ENCODE peak calls at places on chromosomes 13 and 19, in five cellular contexts. B is A549, H is transverse colon, L is ovary, Y is H1. C is an unnamed sample.

GRCh38 chr13:79492313-79492798 is 11.4 kb downstream of the NDFIP2 start:
- DNase-seq in B (no peak), H (no peak), L (no peak), Y (no peak), C (no peak)

GRCh38 chr19:46773018-46773399 is 15.4 kb downstream of the SLC1A5 start:
- DNase-seq in B (no peak), H (no peak), L (no peak), Y (no peak), C (no peak)

GRCh38 chr13:79775830-79776229 is 294.9 kb downstream of the NDFIP2 start:
- DNase-seq in B (peak; percentile 63), H (peak; percentile 36), L (no peak), Y (no peak), C (peak; percentile 47)

GRCh38 chr13:32309812-32310706 is 5.1 kb downstream of the ZAR1L start:
- DNase-seq in B (peak; percentile 49), H (peak; percentile 12), L (no peak), Y (peak; percentile 47), C (no peak)

GRCh38 chr13:20779405-20779804 is 5.6 kb upstream of the EEF1AKMT1 start:
- DNase-seq in B (no peak), H (no peak), L (no peak), Y (no peak), C (no peak)

GRCh38 chr19:35563207-35563829 is at the start of gene ATP4A:
- DNase-seq in B (no peak), H (no peak), L (no peak), Y (no peak), C (no peak)

GRCh38 chr13:98476538-98476966 is 100.4 kb downstream of the STK24 start:
- DNase-seq in B (no peak), H (peak; percentile 74), L (no peak), Y (no peak), C (no peak)

GRCh38 chr19:29098863-29099481 is 114.0 kb downstream of the UQCRFS1 start:
- DNase-seq in B (peak; percentile 69), H (peak; percentile 23), L (peak; percentile 22), Y (no peak), C (peak; percentile 54)

GRCh38 chr19:1214862-1215731 is 9.5 kb downstream of the STK11 start:
- DNase-seq in B (no peak), H (no peak), L (peak; percentile 41), Y (no peak), C (no peak)

GRCh38 chr13:77477299-77477848 is 58.1 kb upstream of the SCEL start:
- DNase-seq in B (no peak), H (no peak), L (no peak), Y (no peak), C (no peak)

GRCh38 chr19:35107541-35107939 is 8.1 kb upstream of the FXYD3 start:
- DNase-seq in B (peak; percentile 55), H (peak; percentile 78), L (no peak), Y (no peak), C (peak; percentile 57)

GRCh38 chr13:39493966-39494365 is 109.0 kb downstream of the LHFPL6 start:
- DNase-seq in B (no peak), H (no peak), L (no peak), Y (no peak), C (no peak)

GRCh38 chr13:36417328-36417727 is 15.0 kb upstream of the CCNA1 start:
- DNase-seq in B (no peak), H (no peak), L (no peak), Y (no peak), C (no peak)

GRCh38 chr13:49240017-49240416 is 7.7 kb upstream of the CDADC1 start:
- DNase-seq in B (peak; percentile 24), H (no peak), L (no peak), Y (no peak), C (no peak)

GRCh38 chr13:30377312-30377685 is 45.0 kb upstream of the UBE2L5 start:
- DNase-seq in B (no peak), H (no peak), L (no peak), Y (no peak), C (no peak)

GRCh38 chr13:33108620-33109019 is 92.4 kb downstream of the KL start:
- DNase-seq in B (no peak), H (no peak), L (no peak), Y (no peak), C (no peak)

GRCh38 chr13:75135325-75135825 is 346.6 kb downstream of the TBC1D4 start:
- DNase-seq in B (peak; percentile 64), H (no peak), L (no peak), Y (no peak), C (no peak)

GRCh38 chr19:6580313-6580712 is 10.6 kb downstream of the CD70 start:
- DNase-seq in B (peak; percentile 83), H (no peak), L (no peak), Y (no peak), C (no peak)

GRCh38 chr13:75319244-75319643 is 162.7 kb downstream of the TBC1D4 start:
- DNase-seq in B (no peak), H (no peak), L (no peak), Y (no peak), C (peak; percentile 23)

GRCh38 chr19:47112166-47112663 is 1.4 kb downstream of the ZC3H4 start:
- DNase-seq in B (peak; percentile 89), H (peak; percentile 90), L (peak; percentile 90), Y (peak; percentile 81), C (peak; percentile 77)

GRCh38 chr13:81048026-81048461 is 707.1 kb upstream of the SPRY2 start:
- DNase-seq in B (no peak), H (no peak), L (no peak), Y (no peak), C (no peak)

GRCh38 chr13:82330499-82330898 is 1551.8 kb downstream of the SLITRK1 start:
- DNase-seq in B (peak; percentile 13), H (no peak), L (no peak), Y (no peak), C (no peak)

GRCh38 chr13:26482451-26483197 is 74.9 kb upstream of the WASF3 start:
- DNase-seq in B (peak; percentile 66), H (peak; percentile 73), L (peak; percentile 51), Y (peak; percentile 83), C (peak; percentile 85)

GRCh38 chr13:66673401-66673800 is 556.7 kb downstream of the PCDH9 start:
- DNase-seq in B (peak; percentile 23), H (no peak), L (no peak), Y (no peak), C (no peak)

GRCh38 chr19:9724157-9724556 is 44.4 kb downstream of the ZNF846 start:
- DNase-seq in B (no peak), H (no peak), L (no peak), Y (no peak), C (no peak)

GRCh38 chr19:8357007-8357521 is 6.9 kb upstream of the ANGPTL4 start:
- DNase-seq in B (no peak), H (no peak), L (no peak), Y (no peak), C (no peak)

GRCh38 chr19:56087647-56088346 is 33.3 kb downstream of the ZNF787 start:
- DNase-seq in B (no peak), H (no peak), L (no peak), Y (no peak), C (no peak)

GRCh38 chr13:91894311-91894710 is 495.9 kb downstream of the GPC5 start:
- DNase-seq in B (no peak), H (no peak), L (no peak), Y (no peak), C (no peak)

GRCh38 chr19:4373601-4374441 is 26.5 kb downstream of the SH3GL1 start:
- DNase-seq in B (no peak), H (no peak), L (peak; percentile 33), Y (no peak), C (no peak)

GRCh38 chr19:4375164-4375619 is 25.2 kb downstream of the SH3GL1 start:
- DNase-seq in B (peak; percentile 47), H (peak; percentile 80), L (peak; percentile 46), Y (peak; percentile 81), C (no peak)

GRCh38 chr19:4372630-4373367 is 27.5 kb downstream of the SH3GL1 start:
- DNase-seq in B (no peak), H (no peak), L (peak; percentile 36), Y (peak; percentile 41), C (no peak)

GRCh38 chr19:4375620-4376228 is 24.6 kb downstream of the SH3GL1 start:
- DNase-seq in B (peak; percentile 60), H (peak; percentile 38), L (peak; percentile 46), Y (no peak), C (no peak)

GRCh38 chr19:4374451-4375163 is 25.7 kb downstream of the SH3GL1 start:
- DNase-seq in B (peak; percentile 85), H (peak; percentile 70), L (peak; percentile 79), Y (no peak), C (peak; percentile 58)
- TF ChIP-seq EP300 in B (no peak), H (no peak), L (no peak), Y (no peak), C (peak; percentile 65)

GRCh38 chr19:12806242-12807131 is at the start of gene RNASEH2A:
- DNase-seq in B (peak; percentile 86), H (peak; percentile 92), L (peak; percentile 90), Y (peak; percentile 91), C (peak; percentile 73)
- TF ChIP-seq POLR2A in B (peak; percentile 42), H (no peak), L (no peak), Y (no peak), C (peak; percentile 23)

DNA sequence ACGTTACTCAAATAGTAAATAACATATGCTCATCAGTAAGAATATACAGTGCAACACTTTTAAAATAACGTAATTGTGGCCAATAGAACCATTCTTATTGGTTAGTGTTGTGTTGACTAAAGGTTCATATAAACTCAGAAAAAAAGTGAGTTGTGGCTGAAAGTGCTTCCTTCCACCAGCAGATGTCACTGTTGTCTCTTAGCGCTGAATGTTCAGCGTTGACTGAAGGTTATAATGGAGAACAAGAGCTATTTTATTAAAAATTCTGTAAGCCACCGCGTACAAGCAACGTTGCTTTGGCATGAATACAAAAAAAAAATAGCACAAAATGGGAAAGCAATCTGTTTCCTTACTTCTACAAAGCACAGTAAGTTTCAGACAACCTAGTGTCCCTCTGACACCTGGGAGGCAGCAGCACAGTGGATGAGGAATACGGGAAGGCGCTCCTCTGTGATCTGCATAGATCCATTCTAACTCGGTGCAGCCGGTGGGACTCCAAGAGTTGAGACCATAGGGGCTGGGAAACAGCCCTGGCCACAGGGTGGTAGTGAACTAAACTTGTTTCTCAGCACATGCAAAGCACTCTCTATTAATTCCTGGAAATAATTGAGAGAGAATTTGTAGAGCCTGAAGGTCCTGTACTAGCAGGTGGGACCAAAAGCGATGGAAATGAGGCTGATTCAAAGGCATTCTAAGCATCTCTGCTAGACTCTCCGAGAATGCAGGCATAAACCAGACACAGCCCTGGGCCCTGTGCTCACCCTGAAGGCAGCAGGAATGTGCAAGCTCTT is 23.9 kb upstream of the OXGR1 start:
- DNase-seq in B (peak; percentile 46), H (peak; percentile 14), L (no peak), Y (peak; percentile 58), C (no peak)
- H3K4me3 ChIP-seq in B (no peak overlapping the region), H (no peak overlapping the region), L (no peak overlapping the region), Y (peak overlapping the region; percentile 4), C (no peak overlapping the region)

GRCh38 chr13:43785681-43786471 is 896 bp downstream of the ENOX1 start:
- DNase-seq in B (peak; percentile 64), H (peak; percentile 69), L (peak; percentile 89), Y (peak; percentile 81), C (peak; percentile 51)
- TF ChIP-seq EP300 in B (no peak), H (no peak), L (no peak), Y (peak; percentile 35), C (no peak)